ENCODE peak calls at places on chromosomes 4 and X, in six cellular contexts. One of them, this sample, is unnamed.

GRCh38 chr4:73068496-73069337 is 799 bp downstream of the COX18 start:
- DNase-seq in mucosa of descending colon: peak
- DNase-seq in endodermal cell: peak
- DNase-seq in foreskin fibroblast: peak
- DNase-seq in BE2C: no peak
- DNase-seq in lower lobe of right lung: no peak
- DNase-seq in this sample: peak

GRCh38 chr4:185309770-185310169 is 86.0 kb downstream of the LRP2BP start:
- DNase-seq in mucosa of descending colon: no peak
- DNase-seq in endodermal cell: no peak
- DNase-seq in foreskin fibroblast: no peak
- DNase-seq in BE2C: no peak
- DNase-seq in lower lobe of right lung: no peak
- DNase-seq in this sample: peak

GRCh38 chrX:124938715-124939114 is 381.0 kb upstream of the TEX13C start:
- DNase-seq in mucosa of descending colon: no peak
- DNase-seq in endodermal cell: no peak
- DNase-seq in foreskin fibroblast: no peak
- DNase-seq in BE2C: no peak
- DNase-seq in lower lobe of right lung: no peak
- DNase-seq in this sample: no peak

GRCh38 chr4:92059615-92060014 is 244.2 kb upstream of the GRID2 start:
- DNase-seq in mucosa of descending colon: no peak
- DNase-seq in endodermal cell: no peak
- DNase-seq in foreskin fibroblast: no peak
- DNase-seq in BE2C: no peak
- DNase-seq in lower lobe of right lung: no peak
- DNase-seq in this sample: no peak

GRCh38 chrX:137031517-137032377 is 2.0 kb downstream of the GPR101 start:
- DNase-seq in mucosa of descending colon: peak
- DNase-seq in endodermal cell: peak
- DNase-seq in foreskin fibroblast: peak
- DNase-seq in BE2C: peak
- DNase-seq in lower lobe of right lung: no peak
- DNase-seq in this sample: peak

GRCh38 chr4:100913685-100914084 is 395.9 kb upstream of the EMCN start:
- DNase-seq in mucosa of descending colon: no peak
- DNase-seq in endodermal cell: peak
- DNase-seq in foreskin fibroblast: no peak
- DNase-seq in BE2C: no peak
- DNase-seq in lower lobe of right lung: no peak
- DNase-seq in this sample: no peak

GRCh38 chr4:42671431-42672194 is 14.7 kb upstream of the ATP8A1 start:
- DNase-seq in mucosa of descending colon: no peak
- DNase-seq in endodermal cell: no peak
- DNase-seq in foreskin fibroblast: no peak
- DNase-seq in BE2C: no peak
- DNase-seq in lower lobe of right lung: no peak
- DNase-seq in this sample: peak

GRCh38 chrX:118181030-118181429 is 64.4 kb upstream of the KLHL13 start:
- DNase-seq in mucosa of descending colon: no peak
- DNase-seq in endodermal cell: no peak
- DNase-seq in foreskin fibroblast: peak
- DNase-seq in BE2C: no peak
- DNase-seq in lower lobe of right lung: no peak
- DNase-seq in this sample: no peak

GRCh38 chr4:110898290-110898689 is 275.4 kb upstream of the PITX2 start:
- DNase-seq in mucosa of descending colon: peak
- DNase-seq in endodermal cell: no peak
- DNase-seq in foreskin fibroblast: no peak
- DNase-seq in BE2C: no peak
- DNase-seq in lower lobe of right lung: no peak
- DNase-seq in this sample: peak

GRCh38 chr4:53185853-53186590 is 179.8 kb downstream of the SCFD2 start:
- DNase-seq in mucosa of descending colon: no peak
- DNase-seq in endodermal cell: no peak
- DNase-seq in foreskin fibroblast: peak
- DNase-seq in BE2C: no peak
- DNase-seq in lower lobe of right lung: no peak
- DNase-seq in this sample: no peak

GRCh38 chrX:79413009-79413408 is 45.9 kb upstream of the ITM2A start:
- DNase-seq in mucosa of descending colon: peak
- DNase-seq in endodermal cell: no peak
- DNase-seq in foreskin fibroblast: peak
- DNase-seq in BE2C: no peak
- DNase-seq in lower lobe of right lung: no peak
- DNase-seq in this sample: peak

GRCh38 chr4:30912098-30912719 is 192.0 kb downstream of the PCDH7 start:
- DNase-seq in mucosa of descending colon: no peak
- DNase-seq in endodermal cell: no peak
- DNase-seq in foreskin fibroblast: peak
- DNase-seq in BE2C: no peak
- DNase-seq in lower lobe of right lung: no peak
- DNase-seq in this sample: no peak

GRCh38 chr4:22491939-22492338 is 23.9 kb downstream of the ADGRA3 start:
- DNase-seq in mucosa of descending colon: no peak
- DNase-seq in endodermal cell: no peak
- DNase-seq in foreskin fibroblast: no peak
- DNase-seq in BE2C: no peak
- DNase-seq in lower lobe of right lung: no peak
- DNase-seq in this sample: no peak

DNA sequence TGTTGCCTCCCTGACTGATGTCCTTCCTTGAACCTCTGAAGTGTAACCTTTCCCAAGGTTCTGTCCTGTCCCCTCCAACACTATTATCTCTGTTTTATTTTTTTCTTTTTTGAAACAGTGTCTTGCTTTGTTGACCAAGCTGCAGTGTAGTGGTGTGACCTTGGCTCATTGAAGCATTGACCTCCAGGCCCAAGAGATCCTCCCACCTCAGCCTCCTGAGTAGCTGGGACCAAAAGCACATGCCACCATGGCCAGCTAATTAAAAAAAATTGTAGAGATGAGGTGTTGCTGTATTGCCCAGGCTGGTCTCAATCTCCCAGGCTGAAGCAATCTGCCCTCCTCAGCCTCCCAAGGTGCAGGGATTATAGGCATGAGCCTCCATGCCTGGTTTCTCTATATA is 59.0 kb downstream of the EDA start:
- DNase-seq in mucosa of descending colon: no peak
- DNase-seq in endodermal cell: no peak
- DNase-seq in foreskin fibroblast: no peak
- DNase-seq in BE2C: no peak
- DNase-seq in lower lobe of right lung: no peak
- DNase-seq in this sample: no peak
- TF ChIP-seq CTCF in mucosa of descending colon: no peak
- TF ChIP-seq CTCF in endodermal cell: no peak
- TF ChIP-seq CTCF in foreskin fibroblast: no peak
- TF ChIP-seq CTCF in BE2C: no peak
- TF ChIP-seq CTCF in lower lobe of right lung: no peak
- TF ChIP-seq CTCF in this sample: no peak

GRCh38 chrX:119687661-119688413 is 5.1 kb downstream of the SEPTIN6 start:
- DNase-seq in mucosa of descending colon: no peak
- DNase-seq in endodermal cell: no peak
- DNase-seq in foreskin fibroblast: peak
- DNase-seq in BE2C: no peak
- DNase-seq in lower lobe of right lung: no peak
- DNase-seq in this sample: peak

GRCh38 chrX:119684916-119685224 is 8.1 kb downstream of the SEPTIN6 start:
- DNase-seq in mucosa of descending colon: no peak
- DNase-seq in endodermal cell: no peak
- DNase-seq in foreskin fibroblast: peak
- DNase-seq in BE2C: no peak
- DNase-seq in lower lobe of right lung: no peak
- DNase-seq in this sample: no peak

GRCh38 chrX:119682019-119682989 is 10.7 kb downstream of the SEPTIN6 start:
- DNase-seq in mucosa of descending colon: no peak
- DNase-seq in endodermal cell: no peak
- DNase-seq in foreskin fibroblast: no peak
- DNase-seq in BE2C: no peak
- DNase-seq in lower lobe of right lung: no peak
- DNase-seq in this sample: peak

GRCh38 chrX:119686087-119686639 is 6.8 kb downstream of the SEPTIN6 start:
- DNase-seq in mucosa of descending colon: no peak
- DNase-seq in endodermal cell: no peak
- DNase-seq in foreskin fibroblast: peak
- DNase-seq in BE2C: peak
- DNase-seq in lower lobe of right lung: no peak
- DNase-seq in this sample: peak

GRCh38 chrX:119685225-119686066 is 7.5 kb downstream of the SEPTIN6 start:
- DNase-seq in mucosa of descending colon: peak
- DNase-seq in endodermal cell: no peak
- DNase-seq in foreskin fibroblast: peak
- DNase-seq in BE2C: no peak
- DNase-seq in lower lobe of right lung: no peak
- DNase-seq in this sample: peak
- H3K4me3 ChIP-seq in mucosa of descending colon: no peak
- H3K4me3 ChIP-seq in endodermal cell: no peak
- H3K4me3 ChIP-seq in foreskin fibroblast: no peak
- H3K4me3 ChIP-seq in BE2C: no peak
- H3K4me3 ChIP-seq in lower lobe of right lung: peak
- H3K4me3 ChIP-seq in this sample: peak

GRCh38 chr4:183760326-183760725 is 101.2 kb downstream of the TRAPPC11 start:
- DNase-seq in mucosa of descending colon: peak
- DNase-seq in endodermal cell: no peak
- DNase-seq in foreskin fibroblast: no peak
- DNase-seq in BE2C: no peak
- DNase-seq in lower lobe of right lung: no peak
- DNase-seq in this sample: no peak

GRCh38 chr4:183757105-183757504 is 98.0 kb downstream of the TRAPPC11 start:
- DNase-seq in mucosa of descending colon: no peak
- DNase-seq in endodermal cell: no peak
- DNase-seq in foreskin fibroblast: no peak
- DNase-seq in BE2C: no peak
- DNase-seq in lower lobe of right lung: no peak
- DNase-seq in this sample: no peak

GRCh38 chr4:183758735-183759447 is 99.8 kb downstream of the TRAPPC11 start:
- DNase-seq in mucosa of descending colon: no peak
- DNase-seq in endodermal cell: no peak
- DNase-seq in foreskin fibroblast: no peak
- DNase-seq in BE2C: no peak
- DNase-seq in lower lobe of right lung: no peak
- DNase-seq in this sample: no peak

DNA sequence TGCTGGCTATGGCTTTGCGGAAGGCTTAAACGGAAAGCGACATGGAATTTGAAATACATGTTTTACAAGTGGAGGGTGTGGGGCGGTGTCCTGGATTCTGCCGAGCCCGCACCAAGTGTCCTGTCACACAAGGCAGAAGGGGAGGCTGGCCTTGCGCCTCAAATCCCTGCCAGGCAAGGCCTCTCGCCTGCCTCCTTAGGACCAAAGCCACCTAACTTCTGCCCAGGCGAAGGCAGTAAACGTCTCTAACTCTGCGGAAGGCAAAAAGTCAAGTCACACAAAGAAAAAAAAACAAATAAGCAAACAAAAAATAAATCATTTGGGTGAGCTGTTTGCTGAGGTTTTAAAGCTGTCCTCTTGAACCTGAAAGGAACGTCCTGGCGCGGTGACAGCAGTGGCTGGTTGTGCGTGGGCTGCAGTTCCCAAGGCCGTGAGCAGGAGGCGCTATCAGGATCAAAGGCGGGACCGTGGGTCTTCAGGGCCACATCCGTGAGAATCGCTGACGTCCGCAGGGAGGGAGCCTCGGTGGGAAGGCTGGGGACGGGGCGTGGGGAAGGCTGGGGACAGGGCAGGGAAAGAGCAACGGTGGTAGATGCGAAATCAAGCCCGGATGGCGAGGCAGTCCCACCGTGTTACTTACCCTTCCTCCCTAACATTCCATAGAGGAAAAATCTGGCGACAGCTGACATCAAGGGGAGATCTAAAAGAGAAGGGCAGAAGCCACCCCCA is 99.1 kb downstream of the TRAPPC11 start:
- DNase-seq in mucosa of descending colon: peak
- DNase-seq in endodermal cell: peak
- DNase-seq in foreskin fibroblast: no peak
- DNase-seq in BE2C: no peak
- DNase-seq in lower lobe of right lung: no peak
- DNase-seq in this sample: no peak
- TF ChIP-seq CTCF in mucosa of descending colon: peak
- TF ChIP-seq CTCF in endodermal cell: peak
- TF ChIP-seq CTCF in foreskin fibroblast: no peak
- TF ChIP-seq CTCF in BE2C: no peak
- TF ChIP-seq CTCF in lower lobe of right lung: no peak
- TF ChIP-seq CTCF in this sample: no peak

DNA sequence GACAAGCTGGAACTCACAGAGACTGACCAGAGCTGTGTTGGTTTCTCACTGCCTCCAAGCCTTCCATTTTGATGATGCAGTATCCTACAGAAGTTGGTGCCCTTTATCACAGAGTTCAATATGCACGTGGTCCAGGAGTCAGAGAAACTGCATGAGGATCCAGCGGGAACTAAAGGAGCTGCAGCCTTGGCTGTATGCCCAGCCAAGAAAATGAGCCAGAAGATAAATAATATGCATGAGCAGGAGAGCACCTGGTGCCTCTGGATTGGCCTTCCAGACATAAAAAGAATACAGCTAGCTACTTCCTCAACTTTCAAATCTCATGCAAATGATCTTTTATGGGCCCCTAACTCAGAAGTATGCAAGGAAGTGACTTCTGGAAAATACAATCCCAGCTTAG is 44.3 kb upstream of the DCLK2 start:
- DNase-seq in mucosa of descending colon: peak
- DNase-seq in endodermal cell: no peak
- DNase-seq in foreskin fibroblast: peak
- DNase-seq in BE2C: peak
- DNase-seq in lower lobe of right lung: no peak
- DNase-seq in this sample: no peak
- H3K4me3 ChIP-seq in mucosa of descending colon: no peak
- H3K4me3 ChIP-seq in endodermal cell: no peak
- H3K4me3 ChIP-seq in foreskin fibroblast: no peak
- H3K4me3 ChIP-seq in BE2C: no peak
- H3K4me3 ChIP-seq in lower lobe of right lung: no peak
- H3K4me3 ChIP-seq in this sample: no peak

GRCh38 chrX:154452823-154453222 is 5.3 kb upstream of the PLXNA3 start:
- DNase-seq in mucosa of descending colon: no peak
- DNase-seq in endodermal cell: no peak
- DNase-seq in foreskin fibroblast: no peak
- DNase-seq in BE2C: no peak
- DNase-seq in lower lobe of right lung: no peak
- DNase-seq in this sample: no peak
- TF ChIP-seq CTCF in mucosa of descending colon: no peak
- TF ChIP-seq CTCF in endodermal cell: no peak
- TF ChIP-seq CTCF in foreskin fibroblast: no peak
- TF ChIP-seq CTCF in BE2C: no peak
- TF ChIP-seq CTCF in lower lobe of right lung: no peak
- TF ChIP-seq CTCF in this sample: no peak

DNA sequence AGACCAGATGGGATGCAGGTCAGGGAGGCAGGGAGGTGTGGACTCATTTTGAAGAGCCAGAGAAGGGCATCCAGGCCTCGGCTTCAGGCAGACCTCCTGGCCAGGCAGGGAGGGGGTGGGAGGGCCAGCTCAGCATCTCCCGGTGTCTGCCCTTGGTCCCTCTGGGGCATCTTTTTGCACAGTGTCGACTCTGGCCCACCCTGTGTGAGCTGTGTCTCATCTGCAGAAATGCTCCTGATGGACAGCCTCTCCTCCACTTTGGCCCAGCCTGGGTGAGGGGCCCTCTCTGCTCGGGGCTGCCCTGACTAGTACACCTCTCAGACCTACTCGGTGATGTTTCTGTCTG is 196.5 kb upstream of the PSAPL1 start:
- DNase-seq in mucosa of descending colon: no peak
- DNase-seq in endodermal cell: no peak
- DNase-seq in foreskin fibroblast: no peak
- DNase-seq in BE2C: no peak
- DNase-seq in lower lobe of right lung: peak
- DNase-seq in this sample: no peak
- H3K4me3 ChIP-seq in mucosa of descending colon: no peak
- H3K4me3 ChIP-seq in endodermal cell: no peak
- H3K4me3 ChIP-seq in foreskin fibroblast: peak
- H3K4me3 ChIP-seq in BE2C: no peak
- H3K4me3 ChIP-seq in lower lobe of right lung: no peak
- H3K4me3 ChIP-seq in this sample: no peak

GRCh38 chr4:28755081-28755480 is 1894.4 kb downstream of the STIM2 start:
- DNase-seq in mucosa of descending colon: no peak
- DNase-seq in endodermal cell: no peak
- DNase-seq in foreskin fibroblast: no peak
- DNase-seq in BE2C: no peak
- DNase-seq in lower lobe of right lung: no peak
- DNase-seq in this sample: no peak
- TF ChIP-seq CTCF in mucosa of descending colon: no peak
- TF ChIP-seq CTCF in endodermal cell: no peak
- TF ChIP-seq CTCF in foreskin fibroblast: no peak
- TF ChIP-seq CTCF in BE2C: no peak
- TF ChIP-seq CTCF in lower lobe of right lung: no peak
- TF ChIP-seq CTCF in this sample: no peak